ENCODE peak calls at places on chromosomes 3 and 15, in nine cellular contexts. C is fibroblast of pulmonary artery; R is Calu3; H is naive thymus-derived CD8-positive, alpha-beta T cell; O is GM12865; Q is lower lobe of right lung; A is RWPE1; P is activated T-cell treated with anti-CD3 and anti-CD28 coated beads for 1 hour; E is fibroblast of mammary gland. X is an unnamed sample.
A peak's percentile ranks its signal among the peaks of the same experiment; 100 is the strongest.

GRCh38 chr3:28328188-28329151 is 20.1 kb upstream of the ZCWPW2 start:
- DNase-seq in R (no peak), C (peak; percentile 61), H (no peak), Q (no peak), A (no peak), P (no peak), O (peak; percentile 35), E (peak; percentile 41), X (peak; percentile 42)

GRCh38 chr3:163924600-163924999 is 1153.7 kb downstream of the SI start:
- DNase-seq in E (no peak), C (no peak), O (no peak), A (no peak), Q (no peak), R (peak; percentile 25), H (no peak), P (no peak), X (peak; percentile 79)

GRCh38 chr3:65538101-65538500 is 500.6 kb downstream of the MAGI1 start:
- DNase-seq in A (no peak), O (no peak), P (no peak), C (no peak), E (no peak), Q (no peak), H (no peak), R (no peak), X (no peak)

GRCh38 chr3:157081681-157082210 is 78.2 kb downstream of the CCNL1 start:
- DNase-seq in A (peak; percentile 83), H (peak; percentile 80), R (peak; percentile 99), O (peak; percentile 87), E (peak; percentile 95), C (peak; percentile 93), P (peak; percentile 87), Q (peak; percentile 92), X (peak; percentile 79)

GRCh38 chr3:72312339-72312738 is 527.4 kb upstream of the PROK2 start:
- DNase-seq in A (no peak), P (no peak), C (no peak), O (peak; percentile 78), E (no peak), H (no peak), Q (no peak), R (no peak), X (no peak)

GRCh38 chr15:100928632-100929280 is 9.6 kb downstream of the LRRK1 start:
- DNase-seq in C (no peak), H (no peak), P (no peak), A (peak; percentile 44), R (peak; percentile 64), Q (no peak), O (no peak), E (no peak), X (peak; percentile 46)

GRCh38 chr3:36295206-36295760 is 85.0 kb upstream of the STAC start:
- DNase-seq in C (peak; percentile 3), E (peak; percentile 3), R (no peak), Q (no peak), H (no peak), A (no peak), P (no peak), O (no peak), X (no peak)

GRCh38 chr3:52471371-52472238 is 16.2 kb downstream of the NISCH start:
- DNase-seq in P (no peak), O (peak; percentile 58), Q (peak; percentile 82), R (peak; percentile 70), A (peak; percentile 23), E (peak; percentile 59), C (peak; percentile 66), H (no peak), X (peak; percentile 52)

GRCh38 chr3:36969540-36970432 is 23.1 kb downstream of the EPM2AIP1 start:
- DNase-seq in A (peak; percentile 58), C (peak; percentile 55), P (no peak), O (peak; percentile 85), H (peak; percentile 34), E (peak; percentile 76), Q (no peak), R (no peak), X (peak; percentile 79)

GRCh38 chr3:174191380-174191779 is 667.8 kb upstream of the NAALADL2 start:
- DNase-seq in A (no peak), R (no peak), C (no peak), P (no peak), E (no peak), H (no peak), Q (no peak), O (peak; percentile 48), X (no peak)

GRCh38 chr3:129604942-129605592 is 1.4 kb downstream of the PLXND1 start:
- DNase-seq in C (no peak), H (no peak), P (no peak), Q (peak; percentile 72), E (no peak), R (no peak), A (no peak), O (no peak), X (no peak)

GRCh38 chr15:79881254-79881653 is 15.6 kb downstream of the MTHFS start:
- DNase-seq in A (no peak), O (no peak), C (no peak), Q (no peak), H (no peak), E (no peak), P (no peak), R (no peak), X (no peak)

GRCh38 chr3:69604735-69605435 is 134.4 kb upstream of the MITF start:
- DNase-seq in E (no peak), A (no peak), P (no peak), H (no peak), Q (no peak), R (no peak), O (no peak), C (no peak), X (no peak)

X was measured in OCI-LY7.